ENCODE peak calls at places on chromosomes 1 and 21, in seven cellular contexts. W is sigmoid colon, Q is substantia nigra, B is ascending aorta, F is right cardiac atrium, Y is trophoblast cell, D is fibroblast of lung. K is an unnamed sample.

GRCh38 chr1:230139741-230140140 is 72.7 kb downstream of the GALNT2 start:
- DNase-seq in Y (peak), D (no peak), B (no peak), W (no peak), Q (no peak), F (no peak), K (no peak)

GRCh38 chr1:50610563-50610962 is 187.3 kb upstream of the DMRTA2 start:
- DNase-seq in Y (no peak), W (no peak), Q (no peak), B (no peak), F (no peak), D (no peak), K (no peak)

GRCh38 chr21:43291347-43291950 is 122.6 kb downstream of the CRYAA start:
- DNase-seq in B (no peak), Q (no peak), W (no peak), Y (no peak), F (no peak), D (no peak), K (no peak)

GRCh38 chr1:205319081-205320018 is 2.2 kb downstream of the NUAK2 start:
- DNase-seq in F (peak), Q (no peak), W (peak), B (peak), D (peak), Y (peak), K (peak)

GRCh38 chr1:237873487-237873927 is 17.2 kb downstream of the ZP4 start:
- DNase-seq in W (no peak), Y (peak), F (no peak), D (peak), Q (no peak), B (no peak), K (no peak)

GRCh38 chr1:248824701-248825100 is 1.0 kb downstream of the SH3BP5L start:
- DNase-seq in F (no peak), W (no peak), Q (no peak), Y (no peak), D (no peak), B (peak), K (no peak)

GRCh38 chr1:207396360-207396759 is 57.8 kb upstream of the CR2 start:
- DNase-seq in Q (no peak), Y (no peak), D (no peak), F (no peak), W (no peak), B (no peak), K (no peak)

GRCh38 chr1:94316836-94317789 is 79.7 kb upstream of the ARHGAP29 start:
- DNase-seq in Q (no peak), D (peak), B (no peak), F (peak), W (no peak), Y (no peak), K (no peak)

GRCh38 chr1:5519366-5520135 is 472.7 kb downstream of the NPHP4 start:
- DNase-seq in Q (no peak), Y (no peak), D (no peak), B (peak), W (peak), F (no peak), K (no peak)

GRCh38 chr1:161307230-161307768 is 2.5 kb downstream of the MPZ start:
- DNase-seq in D (no peak), F (no peak), W (no peak), Y (no peak), Q (peak), B (no peak), K (no peak)

GRCh38 chr1:153609585-153609907 is 3.4 kb downstream of the S100A16 start:
- DNase-seq in D (no peak), W (no peak), Q (no peak), B (no peak), F (no peak), Y (peak), K (no peak)

GRCh38 chr1:202821467-202821866 is 10.7 kb downstream of the PCAT6 start:
- DNase-seq in Q (no peak), W (no peak), Y (peak), F (no peak), B (no peak), D (peak), K (no peak)

GRCh38 chr21:31161157-31161556 is 122.9 kb upstream of the KRTAP19-8 start:
- DNase-seq in Q (peak), B (no peak), D (peak), Y (peak), W (no peak), F (peak), K (no peak)

GRCh38 chr1:37946703-37947360 is at the start of gene INPP5B:
- DNase-seq in F (peak), D (peak), B (peak), W (peak), Q (peak), Y (peak), K (peak)

GRCh38 chr1:23957096-23957495 is 2.5 kb upstream of the PNRC2 start:
- DNase-seq in B (no peak), F (no peak), W (no peak), D (no peak), Q (no peak), Y (peak), K (peak)

GRCh38 chr21:35467536-35467935 is 418.4 kb upstream of the RUNX1 start:
- DNase-seq in Y (peak), W (no peak), D (peak), B (no peak), Q (no peak), F (no peak), K (no peak)

GRCh38 chr1:221015159-221015558 is 135.9 kb downstream of the HLX start:
- DNase-seq in W (no peak), F (no peak), B (no peak), Q (no peak), Y (no peak), D (no peak), K (no peak)

GRCh38 chr1:155003766-155004351 is 1.3 kb downstream of the ZBTB7B start:
- DNase-seq in W (peak), Y (no peak), D (peak), B (peak), Q (peak), F (peak), K (no peak)

GRCh38 chr1:29708818-29709710 is 472.7 kb downstream of the PTPRU start:
- DNase-seq in Y (no peak), F (no peak), Q (no peak), D (peak), W (no peak), B (no peak), K (no peak)

GRCh38 chr1:214698589-214698988 is 95.6 kb downstream of the CENPF start:
- DNase-seq in F (no peak), Y (no peak), D (no peak), W (no peak), B (no peak), Q (no peak), K (no peak)

GRCh38 chr1:203796223-203796747 is 862 bp downstream of the ZBED6 start:
- DNase-seq in B (peak), D (peak), Q (no peak), W (no peak), F (peak), Y (peak), K (no peak)

GRCh38 chr1:40783001-40783905 is at the start of gene KCNQ4:
- DNase-seq in D (peak), W (peak), B (peak), F (peak), Q (no peak), Y (peak), K (peak)

GRCh38 chr1:7942701-7943029 is 2.0 kb upstream of the TNFRSF9 start:
- DNase-seq in W (no peak), Q (no peak), B (peak), Y (no peak), F (no peak), D (no peak), K (no peak)

GRCh38 chr1:21254335-21254951 is 35.8 kb downstream of the ECE1 start:
- DNase-seq in F (peak), D (no peak), Q (no peak), B (no peak), W (peak), Y (peak), K (no peak)

GRCh38 chr1:209577346-209577745 is 6.2 kb upstream of the CAMK1G start:
- DNase-seq in Y (no peak), W (no peak), D (no peak), Q (no peak), B (no peak), F (no peak), K (no peak)

GRCh38 chr1:245648749-245649517 is 494.1 kb downstream of the KIF26B start:
- DNase-seq in F (no peak), Q (no peak), W (no peak), B (no peak), Y (no peak), D (no peak), K (no peak)

GRCh38 chr1:85584923-85585322 is 4.4 kb downstream of the CCN1 start:
- DNase-seq in D (peak), Q (no peak), Y (peak), F (no peak), B (no peak), W (no peak), K (no peak)

GRCh38 chr1:85289207-85289847 is 12.9 kb upstream of the BCL10 start:
- DNase-seq in Q (no peak), B (no peak), Y (peak), F (no peak), W (no peak), D (peak), K (no peak)

GRCh38 chr21:34724857-34725195 is 56.0 kb downstream of the CLIC6 start:
- DNase-seq in Y (no peak), D (peak), F (no peak), W (no peak), B (no peak), Q (no peak), K (no peak)

GRCh38 chr1:30715216-30715615 is 8.2 kb downstream of the MATN1 start:
- DNase-seq in D (no peak), Q (no peak), B (no peak), F (no peak), Y (no peak), W (no peak), K (no peak)

GRCh38 chr1:155175281-155175926 is 1.8 kb downstream of the TRIM46 start:
- DNase-seq in D (no peak), B (no peak), F (peak), Y (no peak), Q (no peak), W (peak), K (peak)

GRCh38 chr21:27581168-27581567 is 614.3 kb upstream of the ADAMTS5 start:
- DNase-seq in F (no peak), B (no peak), W (no peak), Q (no peak), Y (peak), D (peak), K (no peak)

GRCh38 chr1:109669246-109669948 is 1.5 kb downstream of the GSTM2 start:
- DNase-seq in D (no peak), B (no peak), Q (no peak), F (no peak), Y (no peak), W (no peak), K (no peak)

GRCh38 chr1:175154595-175155472 is 37.7 kb downstream of the KIAA0040 start:
- DNase-seq in W (peak), Q (peak), B (peak), D (peak), Y (peak), F (peak), K (peak)

GRCh38 chr1:238772321-238772720 is 614.0 kb upstream of the CHRM3 start:
- DNase-seq in B (no peak), F (no peak), W (no peak), D (peak), Q (no peak), Y (peak), K (no peak)

GRCh38 chr1:84271452-84272273 is 29.8 kb upstream of the SAMD13 start:
- DNase-seq in D (peak), W (no peak), Q (no peak), B (no peak), Y (no peak), F (no peak), K (no peak)

GRCh38 chr1:19360026-19360813 is 48.1 kb downstream of the SLC66A1 start:
- DNase-seq in F (peak), W (no peak), B (no peak), Q (no peak), D (no peak), Y (no peak), K (no peak)

GRCh38 chr1:213466578-213466977 is 415.5 kb downstream of the RPS6KC1 start:
- DNase-seq in B (no peak), Y (peak), W (no peak), D (peak), F (no peak), Q (no peak), K (no peak)

GRCh38 chr1:10935241-10935640 is 77.2 kb upstream of the TARDBP start:
- DNase-seq in D (no peak), Y (peak), F (no peak), B (no peak), Q (no peak), W (no peak), K (no peak)

DNA sequence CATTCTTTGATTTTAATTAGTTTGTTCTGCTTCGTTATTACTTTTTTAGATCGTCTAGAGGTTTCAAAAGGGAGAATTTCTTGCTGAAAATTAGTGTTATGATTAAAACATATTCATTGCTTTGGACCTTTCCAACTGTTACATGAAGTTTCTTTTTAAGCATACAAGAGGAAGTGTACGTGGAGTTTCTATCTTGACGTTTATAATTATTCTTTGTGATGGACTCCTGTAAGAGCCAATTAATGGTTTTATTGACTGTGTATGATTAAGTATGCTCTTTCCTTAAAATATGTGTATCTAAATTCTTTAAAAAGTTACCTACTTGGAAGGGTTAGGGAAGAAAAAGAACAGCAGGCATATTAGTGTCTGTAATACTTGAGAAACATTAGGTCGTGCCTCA is 37.8 kb downstream of the SPEN start:
- DNase-seq in Y (no peak), B (no peak), D (no peak), Q (no peak), W (no peak), F (no peak), K (no peak)
- H3K27ac ChIP-seq in Y (no peak), B (peak), D (peak), Q (peak), W (peak), F (no peak), K (peak)

GRCh38 chr1:151401125-151401788 is 1.9 kb downstream of the PSMB4 start:
- DNase-seq in Q (no peak), B (no peak), Y (no peak), W (no peak), F (no peak), D (peak), K (no peak)
- H3K27ac ChIP-seq in Q (no peak), B (peak), Y (no peak), W (peak), F (no peak), D (no peak), K (peak)

DNA sequence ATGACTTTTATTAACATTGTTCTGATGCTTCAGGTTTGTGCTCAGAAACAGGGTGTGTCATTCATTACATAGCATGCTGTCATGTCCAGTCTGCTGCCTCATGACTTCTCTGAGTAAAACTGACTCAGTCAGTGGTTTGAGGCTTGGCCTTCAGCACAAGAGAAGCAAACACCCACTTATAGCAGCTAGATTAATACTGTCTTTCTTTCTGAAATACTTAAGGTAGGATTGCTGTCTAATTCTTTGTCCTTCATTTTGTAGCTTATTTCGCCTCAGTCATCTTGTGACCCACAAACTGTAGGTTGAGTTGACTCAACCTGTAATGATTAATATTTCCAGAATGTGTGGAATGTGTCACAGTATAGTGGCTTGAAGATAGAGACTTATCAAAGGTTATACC is 32.9 kb downstream of the RASAL2 start:
- DNase-seq in D (peak), F (no peak), Y (peak), W (no peak), B (no peak), Q (no peak), K (no peak)
- H3K27ac ChIP-seq in D (peak), F (no peak), Y (peak), W (no peak), B (no peak), Q (no peak), K (peak)

GRCh38 chr1:33048426-33048825 is 11.7 kb upstream of the AK2 start:
- DNase-seq in W (no peak), D (no peak), F (no peak), Y (no peak), Q (no peak), B (no peak), K (no peak)
- H3K27ac ChIP-seq in W (no peak), D (no peak), F (no peak), Y (no peak), Q (peak), B (no peak), K (no peak)